ENCODE peak calls at places on chromosomes 13 and 19, in four cellular contexts. One of them, this sample, is unnamed.

GRCh38 chr19:45448887-45449299 is 18.9 kb upstream of the FOSB start:
- DNase-seq in choroid plexus epithelial cell: peak; percentile 78
- DNase-seq in dorsolateral prefrontal cortex: no peak
- DNase-seq in CD8-positive, alpha-beta T cell: no peak
- DNase-seq in this sample: peak; percentile 46

GRCh38 chr13:114166381-114167131 is 12.5 kb upstream of the CFAP97D2 start:
- DNase-seq in dorsolateral prefrontal cortex: peak; percentile 79
- DNase-seq in CD8-positive, alpha-beta T cell: no peak
- DNase-seq in choroid plexus epithelial cell: no peak
- DNase-seq in this sample: no peak

GRCh38 chr19:45473366-45474190 is 5.8 kb downstream of the FOSB start:
- DNase-seq in choroid plexus epithelial cell: no peak
- DNase-seq in CD8-positive, alpha-beta T cell: no peak
- DNase-seq in dorsolateral prefrontal cortex: no peak
- DNase-seq in this sample: peak; percentile 44

GRCh38 chr13:41457589-41458186 is 338 bp downstream of the RGCC start:
- DNase-seq in dorsolateral prefrontal cortex: no peak
- DNase-seq in choroid plexus epithelial cell: no peak
- DNase-seq in CD8-positive, alpha-beta T cell: peak; percentile 50
- DNase-seq in this sample: peak; percentile 35

GRCh38 chr19:45464861-45465427 is 2.9 kb upstream of the FOSB start:
- DNase-seq in dorsolateral prefrontal cortex: no peak
- DNase-seq in CD8-positive, alpha-beta T cell: no peak
- DNase-seq in choroid plexus epithelial cell: no peak
- DNase-seq in this sample: no peak

GRCh38 chr19:43984687-43985000 is 656 bp downstream of the ZNF155 start:
- DNase-seq in choroid plexus epithelial cell: peak; percentile 11
- DNase-seq in dorsolateral prefrontal cortex: no peak
- DNase-seq in CD8-positive, alpha-beta T cell: no peak
- DNase-seq in this sample: no peak

GRCh38 chr13:58165617-58166016 is 534.1 kb downstream of the PCDH17 start:
- DNase-seq in CD8-positive, alpha-beta T cell: no peak
- DNase-seq in choroid plexus epithelial cell: no peak
- DNase-seq in dorsolateral prefrontal cortex: no peak
- DNase-seq in this sample: no peak

GRCh38 chr19:3646336-3647092 is 19.9 kb upstream of the CACTIN start:
- DNase-seq in CD8-positive, alpha-beta T cell: no peak
- DNase-seq in choroid plexus epithelial cell: no peak
- DNase-seq in dorsolateral prefrontal cortex: no peak
- DNase-seq in this sample: no peak

GRCh38 chr19:13033819-13034611 is 38.7 kb downstream of the NFIX start:
- DNase-seq in CD8-positive, alpha-beta T cell: peak; percentile 45
- DNase-seq in choroid plexus epithelial cell: peak; percentile 48
- DNase-seq in dorsolateral prefrontal cortex: peak; percentile 79
- DNase-seq in this sample: peak; percentile 51

GRCh38 chr13:113457510-113457909 is 4.2 kb upstream of the ADPRHL1 start:
- DNase-seq in dorsolateral prefrontal cortex: no peak
- DNase-seq in choroid plexus epithelial cell: peak; percentile 11
- DNase-seq in CD8-positive, alpha-beta T cell: no peak
- DNase-seq in this sample: no peak

GRCh38 chr19:39874404-39874803 is 28.2 kb upstream of the FBL start:
- DNase-seq in CD8-positive, alpha-beta T cell: no peak
- DNase-seq in choroid plexus epithelial cell: no peak
- DNase-seq in dorsolateral prefrontal cortex: no peak
- DNase-seq in this sample: no peak

GRCh38 chr13:50636007-50636704 is 207.3 kb downstream of the DLEU7 start:
- DNase-seq in choroid plexus epithelial cell: peak; percentile 57
- DNase-seq in dorsolateral prefrontal cortex: no peak
- DNase-seq in CD8-positive, alpha-beta T cell: no peak
- DNase-seq in this sample: no peak

GRCh38 chr19:7346488-7346971 is 2.2 kb upstream of the ARHGEF18 start:
- DNase-seq in dorsolateral prefrontal cortex: no peak
- DNase-seq in choroid plexus epithelial cell: no peak
- DNase-seq in CD8-positive, alpha-beta T cell: no peak
- DNase-seq in this sample: no peak

GRCh38 chr19:35354898-35355297 is 3.4 kb upstream of the FFAR3 start:
- DNase-seq in CD8-positive, alpha-beta T cell: no peak
- DNase-seq in dorsolateral prefrontal cortex: peak; percentile 25
- DNase-seq in choroid plexus epithelial cell: no peak
- DNase-seq in this sample: no peak

GRCh38 chr19:18737954-18738351 is 53.2 kb downstream of the COMP start:
- DNase-seq in choroid plexus epithelial cell: no peak
- DNase-seq in dorsolateral prefrontal cortex: no peak
- DNase-seq in CD8-positive, alpha-beta T cell: no peak
- DNase-seq in this sample: no peak

GRCh38 chr19:36028313-36029041 is 4.2 kb downstream of the CLIP3 start:
- DNase-seq in CD8-positive, alpha-beta T cell: no peak
- DNase-seq in choroid plexus epithelial cell: no peak
- DNase-seq in dorsolateral prefrontal cortex: peak; percentile 81
- DNase-seq in this sample: no peak

GRCh38 chr19:1112254-1113208 is 8.7 kb downstream of the GPX4 start:
- DNase-seq in choroid plexus epithelial cell: no peak
- DNase-seq in dorsolateral prefrontal cortex: no peak
- DNase-seq in CD8-positive, alpha-beta T cell: no peak
- DNase-seq in this sample: no peak

GRCh38 chr19:13370948-13371347 is 135.3 kb downstream of the CACNA1A start:
- DNase-seq in choroid plexus epithelial cell: no peak
- DNase-seq in dorsolateral prefrontal cortex: no peak
- DNase-seq in CD8-positive, alpha-beta T cell: no peak
- DNase-seq in this sample: no peak

DNA sequence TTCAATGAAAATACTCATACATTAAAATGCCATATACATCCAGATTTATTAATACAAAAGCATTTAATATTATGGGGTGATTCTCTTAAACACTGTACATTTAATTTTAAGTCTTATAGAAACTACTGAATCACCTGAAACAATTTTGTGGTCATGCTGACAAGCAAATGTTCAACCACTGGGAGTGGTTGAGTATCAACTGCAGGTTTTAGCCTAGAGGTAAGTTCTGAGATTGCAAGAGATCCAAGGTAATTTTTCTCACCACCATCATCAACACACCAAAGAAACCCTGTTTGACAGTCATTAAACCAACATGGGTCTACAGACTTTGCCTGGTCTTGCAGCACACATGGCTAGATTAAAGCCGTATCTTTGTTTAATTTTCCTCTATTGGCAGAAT is 196.3 kb downstream of the LHFPL6 start:
- DNase-seq in CD8-positive, alpha-beta T cell: no peak
- DNase-seq in choroid plexus epithelial cell: no peak
- DNase-seq in dorsolateral prefrontal cortex: no peak
- DNase-seq in this sample: no peak
- TF ChIP-seq CTCF in CD8-positive, alpha-beta T cell: no peak
- TF ChIP-seq CTCF in choroid plexus epithelial cell: no peak
- TF ChIP-seq CTCF in dorsolateral prefrontal cortex: no peak
- TF ChIP-seq CTCF in this sample: no peak

DNA sequence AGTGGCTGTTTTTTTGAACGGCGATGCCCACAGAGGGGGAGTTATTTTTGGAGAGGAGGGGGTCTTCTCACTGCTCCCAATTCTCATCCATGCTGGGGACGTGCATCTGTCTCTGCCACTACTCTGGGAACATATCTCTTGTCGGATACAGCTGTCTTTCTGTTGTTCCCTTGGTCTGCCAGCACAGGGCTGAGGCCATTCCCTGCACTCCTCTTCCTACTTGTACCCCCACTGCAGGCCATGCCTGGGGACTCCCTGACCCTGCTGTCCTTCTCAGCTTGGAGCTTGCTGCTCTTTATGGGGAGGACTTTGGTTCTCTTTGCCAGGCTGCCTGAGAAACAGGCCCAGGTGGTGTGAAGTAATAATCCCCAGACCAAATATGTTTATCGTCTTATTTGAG is 19.0 kb downstream of the LRCH1 start:
- DNase-seq in choroid plexus epithelial cell: no peak
- DNase-seq in dorsolateral prefrontal cortex: no peak
- DNase-seq in CD8-positive, alpha-beta T cell: no peak
- DNase-seq in this sample: no peak
- TF ChIP-seq CTCF in choroid plexus epithelial cell: no peak
- TF ChIP-seq CTCF in dorsolateral prefrontal cortex: no peak
- TF ChIP-seq CTCF in CD8-positive, alpha-beta T cell: no peak
- TF ChIP-seq CTCF in this sample: no peak

DNA sequence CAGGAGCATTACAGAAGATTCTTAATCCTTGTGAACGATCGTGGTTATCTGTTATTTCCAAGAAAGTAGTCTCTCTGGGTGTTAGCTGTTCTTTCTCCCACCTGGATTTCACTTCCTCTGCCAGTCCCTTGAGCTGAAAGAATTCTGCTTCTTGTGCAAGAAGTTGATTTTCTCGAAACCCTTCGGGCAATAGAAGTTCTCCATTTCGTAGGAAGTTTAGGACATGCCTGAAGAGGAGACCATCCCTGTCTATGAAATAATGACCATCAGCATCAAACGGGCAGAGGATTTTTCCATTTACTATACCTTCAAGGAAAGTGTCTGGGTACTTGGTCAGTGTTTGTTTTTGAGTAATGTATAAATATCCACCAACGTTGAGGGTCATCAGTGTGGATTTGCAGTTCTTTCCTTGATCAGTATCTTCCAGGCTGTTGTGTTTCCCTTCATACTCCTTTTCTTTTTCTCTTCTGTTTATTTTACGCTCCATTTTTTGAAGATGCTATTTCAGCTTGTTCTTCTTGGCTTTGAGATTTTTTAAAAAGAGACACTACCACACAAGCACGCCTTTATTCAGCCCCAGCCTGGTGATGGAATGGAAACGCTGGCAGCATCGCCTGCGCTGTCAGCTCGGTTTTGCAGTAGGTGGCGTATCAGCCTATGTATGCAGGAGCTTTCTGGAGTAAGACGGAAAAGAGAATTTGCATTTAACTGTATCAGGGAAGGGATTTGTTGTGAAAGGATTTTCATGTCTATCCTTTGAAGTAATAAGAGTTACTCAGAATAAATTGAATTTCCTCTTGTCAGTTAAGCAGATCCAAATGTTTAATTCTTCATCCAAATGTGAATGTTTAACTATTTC is 6.5 kb downstream of the KCTD4 start:
- DNase-seq in dorsolateral prefrontal cortex: peak; percentile 88
- DNase-seq in CD8-positive, alpha-beta T cell: no peak
- DNase-seq in choroid plexus epithelial cell: peak; percentile 80
- DNase-seq in this sample: no peak
- TF ChIP-seq CTCF in dorsolateral prefrontal cortex: peak; percentile 55
- TF ChIP-seq CTCF in CD8-positive, alpha-beta T cell: no peak
- TF ChIP-seq CTCF in choroid plexus epithelial cell: peak; percentile 80
- TF ChIP-seq CTCF in this sample: no peak

GRCh38 chr13:102970542-102970941 is 95.7 kb downstream of the SLC10A2 start:
- DNase-seq in dorsolateral prefrontal cortex: no peak
- DNase-seq in choroid plexus epithelial cell: no peak
- DNase-seq in CD8-positive, alpha-beta T cell: no peak
- DNase-seq in this sample: no peak

GRCh38 chr13:102978168-102978567 is 88.0 kb downstream of the SLC10A2 start:
- DNase-seq in CD8-positive, alpha-beta T cell: no peak
- DNase-seq in dorsolateral prefrontal cortex: no peak
- DNase-seq in choroid plexus epithelial cell: peak; percentile 35
- DNase-seq in this sample: no peak

GRCh38 chr13:102977471-102977870 is 88.7 kb downstream of the SLC10A2 start:
- DNase-seq in choroid plexus epithelial cell: no peak
- DNase-seq in CD8-positive, alpha-beta T cell: no peak
- DNase-seq in dorsolateral prefrontal cortex: no peak
- DNase-seq in this sample: no peak

GRCh38 chr13:102972191-102972590 is 94.0 kb downstream of the SLC10A2 start:
- DNase-seq in dorsolateral prefrontal cortex: no peak
- DNase-seq in choroid plexus epithelial cell: no peak
- DNase-seq in CD8-positive, alpha-beta T cell: no peak
- DNase-seq in this sample: no peak

DNA sequence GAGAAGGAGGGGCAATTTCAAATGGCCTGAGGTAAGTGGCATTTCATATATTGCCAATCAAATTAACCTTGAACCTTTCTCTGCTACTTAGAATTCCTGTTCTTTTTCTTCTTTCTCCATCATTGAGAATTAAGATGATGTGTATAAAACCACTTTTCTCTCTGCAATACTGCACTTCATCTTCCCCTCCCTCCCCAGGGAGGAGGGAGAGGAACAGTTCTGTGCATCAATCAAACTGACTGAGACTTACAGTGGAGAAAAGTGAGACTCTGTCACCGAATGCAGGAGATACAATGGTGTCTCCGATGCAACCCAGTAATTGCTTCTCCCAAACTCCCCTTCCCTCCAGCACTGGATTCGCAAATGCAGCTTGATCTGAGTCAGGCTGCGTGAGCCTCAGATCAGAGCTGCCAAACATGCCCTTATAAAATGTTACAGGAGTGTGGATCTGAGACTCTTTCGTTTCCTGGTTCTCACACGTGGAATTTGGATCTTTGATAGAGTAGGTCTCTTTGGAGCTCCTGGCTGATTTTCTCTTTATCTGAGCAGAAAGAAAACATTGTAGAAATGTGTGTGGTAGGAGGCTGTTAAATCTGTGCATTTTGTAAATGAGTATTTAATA is 91.5 kb downstream of the SLC10A2 start:
- DNase-seq in dorsolateral prefrontal cortex: no peak
- DNase-seq in CD8-positive, alpha-beta T cell: no peak
- DNase-seq in choroid plexus epithelial cell: no peak
- DNase-seq in this sample: no peak
- TF ChIP-seq CTCF in dorsolateral prefrontal cortex: no peak
- TF ChIP-seq CTCF in CD8-positive, alpha-beta T cell: no peak
- TF ChIP-seq CTCF in choroid plexus epithelial cell: no peak
- TF ChIP-seq CTCF in this sample: no peak

GRCh38 chr13:110961959-110962358 is 47.1 kb upstream of the ANKRD10 start:
- DNase-seq in dorsolateral prefrontal cortex: no peak
- DNase-seq in choroid plexus epithelial cell: no peak
- DNase-seq in CD8-positive, alpha-beta T cell: no peak
- DNase-seq in this sample: no peak
- TF ChIP-seq CTCF in dorsolateral prefrontal cortex: no peak
- TF ChIP-seq CTCF in choroid plexus epithelial cell: no peak
- TF ChIP-seq CTCF in CD8-positive, alpha-beta T cell: no peak
- TF ChIP-seq CTCF in this sample: no peak

GRCh38 chr19:47768604-47769003 is 9.9 kb upstream of the SELENOW start:
- DNase-seq in dorsolateral prefrontal cortex: no peak
- DNase-seq in CD8-positive, alpha-beta T cell: no peak
- DNase-seq in choroid plexus epithelial cell: no peak
- DNase-seq in this sample: no peak
- TF ChIP-seq CTCF in dorsolateral prefrontal cortex: no peak
- TF ChIP-seq CTCF in CD8-positive, alpha-beta T cell: no peak
- TF ChIP-seq CTCF in choroid plexus epithelial cell: peak; percentile 14
- TF ChIP-seq CTCF in this sample: no peak

DNA sequence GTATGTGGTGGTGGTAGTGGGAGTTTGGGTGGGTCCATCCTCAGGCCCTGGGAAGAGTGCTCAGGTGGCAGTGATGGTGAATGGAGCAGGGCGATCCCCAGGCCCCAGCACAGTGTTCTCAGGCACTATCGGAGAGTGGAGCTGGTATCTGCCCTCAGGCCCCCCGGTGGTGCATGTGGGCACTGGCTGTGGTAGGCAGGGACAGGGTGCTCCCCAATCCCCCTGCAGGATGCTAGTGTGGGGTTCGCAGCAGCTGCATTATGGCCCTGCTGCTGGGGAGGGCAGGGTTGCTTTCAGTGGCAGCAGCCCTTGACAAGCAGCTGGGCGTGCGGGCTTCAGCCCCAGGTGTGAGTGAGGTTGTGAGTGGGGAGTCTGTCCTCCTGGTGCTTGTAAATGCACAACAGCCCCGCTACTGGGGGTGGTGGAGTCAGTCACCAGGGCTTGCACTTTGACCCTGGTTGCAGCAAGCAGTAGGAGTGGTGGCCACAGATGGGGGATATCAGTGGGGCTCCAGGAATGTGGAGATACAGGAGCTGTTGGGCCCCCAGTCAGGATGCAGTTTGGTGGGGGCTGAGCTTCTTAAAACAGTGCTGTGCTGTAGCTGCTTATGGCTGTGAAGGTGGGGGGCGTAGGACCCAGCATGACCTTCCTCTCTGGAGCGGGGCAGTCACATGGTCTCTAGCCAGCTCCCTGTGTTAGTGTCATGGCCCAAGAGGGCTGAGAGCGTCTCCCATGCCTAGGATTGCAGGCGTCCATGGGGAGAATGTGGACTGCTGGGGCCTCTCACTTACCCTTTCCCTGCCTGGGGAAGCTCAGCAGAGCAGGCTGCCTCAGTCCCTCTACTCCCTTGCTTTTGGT is 38.7 kb upstream of the ARHGEF7 start:
- DNase-seq in CD8-positive, alpha-beta T cell: no peak
- DNase-seq in dorsolateral prefrontal cortex: no peak
- DNase-seq in choroid plexus epithelial cell: no peak
- DNase-seq in this sample: no peak
- TF ChIP-seq CTCF in CD8-positive, alpha-beta T cell: no peak
- TF ChIP-seq CTCF in dorsolateral prefrontal cortex: no peak
- TF ChIP-seq CTCF in choroid plexus epithelial cell: no peak
- TF ChIP-seq CTCF in this sample: no peak